ENCODE peak calls at places on chromosomes 6 and 20, in eight cellular contexts. A is lower leg skin, F is mucosa of descending colon, E is A549, B is progenitor cell of endocrine pancreas, G is GM20000, Y is LNCaP clone FGC, X is MCF 10A. D is an unnamed sample.

GRCh38 chr6:24927985-24928735 is 7.6 kb downstream of the RIPOR2 start:
- DNase-seq in X (no peak), G (no peak), E (no peak), A (no peak), B (no peak), F (no peak), Y (no peak), D (no peak)

GRCh38 chr20:208937-209566 is 18.0 kb upstream of the DEFB129 start:
- DNase-seq in F (peak; percentile 22), G (peak; percentile 41), E (peak; percentile 40), X (peak; percentile 61), Y (peak; percentile 63), A (no peak), B (no peak), D (no peak)

GRCh38 chr6:170130201-170130621 is 160.7 kb downstream of the DLL1 start:
- DNase-seq in G (peak; percentile 9), A (no peak), X (no peak), E (no peak), Y (no peak), B (no peak), F (no peak), D (peak; percentile 21)

GRCh38 chr6:63926258-63926657 is 290.7 kb downstream of the PHF3 start:
- DNase-seq in Y (no peak), G (no peak), B (no peak), F (no peak), X (no peak), A (no peak), E (no peak), D (no peak)

GRCh38 chr20:50762435-50763201 is 31.2 kb downstream of the PARD6B start:
- DNase-seq in G (no peak), E (peak; percentile 51), X (peak; percentile 94), A (peak; percentile 30), F (peak; percentile 56), Y (peak; percentile 78), B (no peak), D (peak; percentile 34)

GRCh38 chr6:154302111-154302752 is 54.4 kb downstream of the IPCEF1 start:
- DNase-seq in B (no peak), A (no peak), Y (no peak), X (no peak), F (peak; percentile 40), G (peak; percentile 59), E (no peak), D (no peak)

GRCh38 chr6:95364016-95364604 is 213.2 kb upstream of the MANEA start:
- DNase-seq in A (no peak), B (no peak), F (no peak), G (peak; percentile 26), X (peak; percentile 27), E (peak; percentile 3), Y (no peak), D (no peak)

GRCh38 chr6:134161036-134161435 is 108.6 kb upstream of the SLC2A12 start:
- DNase-seq in X (peak; percentile 46), E (no peak), G (no peak), F (no peak), A (no peak), B (no peak), Y (no peak), D (no peak)

GRCh38 chr20:36497856-36498255 is 43.5 kb upstream of the MYL9 start:
- DNase-seq in E (no peak), Y (no peak), G (no peak), F (no peak), X (no peak), B (no peak), A (no peak), D (no peak)

GRCh38 chr6:187252-187840 is 104.9 kb upstream of the DUSP22 start:
- DNase-seq in G (no peak), F (no peak), B (no peak), Y (no peak), X (no peak), A (no peak), E (no peak), D (no peak)

GRCh38 chr6:35725721-35726438 is 11.0 kb upstream of the ARMC12 start:
- DNase-seq in G (no peak), Y (no peak), X (peak; percentile 94), E (no peak), A (peak; percentile 86), B (no peak), F (peak; percentile 89), D (no peak)

GRCh38 chr6:42396720-42397119 is 55.0 kb downstream of the TRERF1 start:
- DNase-seq in X (no peak), B (no peak), E (no peak), Y (no peak), A (no peak), F (no peak), G (no peak), D (no peak)

GRCh38 chr6:80508885-80509630 is 402.6 kb downstream of the BCKDHB start:
- DNase-seq in X (peak; percentile 77), G (no peak), Y (no peak), B (no peak), A (no peak), F (no peak), E (no peak), D (no peak)

GRCh38 chr6:13006578-13007300 is 290.2 kb downstream of the PHACTR1 start:
- DNase-seq in F (no peak), A (no peak), Y (peak; percentile 62), G (no peak), B (no peak), X (no peak), E (no peak), D (no peak)

GRCh38 chr20:63567382-63568169 is 6.5 kb downstream of the HELZ2 start:
- DNase-seq in X (no peak), B (no peak), A (no peak), E (no peak), G (peak; percentile 83), F (peak; percentile 51), Y (no peak), D (no peak)

GRCh38 chr20:9079038-9079731 is 10.3 kb downstream of the PLCB4 start:
- DNase-seq in E (no peak), G (no peak), A (no peak), B (no peak), X (no peak), F (no peak), Y (no peak), D (no peak)

GRCh38 chr6:112576421-112576820 is 229.3 kb downstream of the RFPL4B start:
- DNase-seq in Y (no peak), E (no peak), X (no peak), F (no peak), A (no peak), B (no peak), G (no peak), D (no peak)

GRCh38 chr6:112581015-112581414 is 233.9 kb downstream of the RFPL4B start:
- DNase-seq in G (no peak), Y (no peak), E (no peak), X (no peak), B (no peak), A (no peak), F (no peak), D (no peak)

GRCh38 chr6:112574190-112574589 is 227.1 kb downstream of the RFPL4B start:
- DNase-seq in B (no peak), X (no peak), Y (no peak), E (no peak), F (no peak), G (no peak), A (no peak), D (no peak)

GRCh38 chr6:112575309-112575834 is 228.2 kb downstream of the RFPL4B start:
- DNase-seq in Y (no peak), A (no peak), E (no peak), B (no peak), F (no peak), G (no peak), X (no peak), D (no peak)

GRCh38 chr6:112579601-112580000 is 232.5 kb downstream of the RFPL4B start:
- DNase-seq in F (no peak), G (no peak), B (no peak), E (no peak), A (no peak), Y (no peak), X (peak; percentile 39), D (no peak)
- TF ChIP-seq CTCF in F (no peak), G (no peak), B (no peak), E (no peak), A (no peak), Y (no peak), X (no peak), D (no peak)

GRCh38 chr6:112330071-112330876 is 16.9 kb upstream of the RFPL4B start:
- DNase-seq in A (peak; percentile 24), B (no peak), E (no peak), X (peak; percentile 92), F (no peak), G (no peak), Y (no peak), D (no peak)
- TF ChIP-seq CTCF in A (no peak), B (no peak), E (no peak), X (no peak), F (no peak), G (no peak), Y (no peak), D (no peak)

DNA sequence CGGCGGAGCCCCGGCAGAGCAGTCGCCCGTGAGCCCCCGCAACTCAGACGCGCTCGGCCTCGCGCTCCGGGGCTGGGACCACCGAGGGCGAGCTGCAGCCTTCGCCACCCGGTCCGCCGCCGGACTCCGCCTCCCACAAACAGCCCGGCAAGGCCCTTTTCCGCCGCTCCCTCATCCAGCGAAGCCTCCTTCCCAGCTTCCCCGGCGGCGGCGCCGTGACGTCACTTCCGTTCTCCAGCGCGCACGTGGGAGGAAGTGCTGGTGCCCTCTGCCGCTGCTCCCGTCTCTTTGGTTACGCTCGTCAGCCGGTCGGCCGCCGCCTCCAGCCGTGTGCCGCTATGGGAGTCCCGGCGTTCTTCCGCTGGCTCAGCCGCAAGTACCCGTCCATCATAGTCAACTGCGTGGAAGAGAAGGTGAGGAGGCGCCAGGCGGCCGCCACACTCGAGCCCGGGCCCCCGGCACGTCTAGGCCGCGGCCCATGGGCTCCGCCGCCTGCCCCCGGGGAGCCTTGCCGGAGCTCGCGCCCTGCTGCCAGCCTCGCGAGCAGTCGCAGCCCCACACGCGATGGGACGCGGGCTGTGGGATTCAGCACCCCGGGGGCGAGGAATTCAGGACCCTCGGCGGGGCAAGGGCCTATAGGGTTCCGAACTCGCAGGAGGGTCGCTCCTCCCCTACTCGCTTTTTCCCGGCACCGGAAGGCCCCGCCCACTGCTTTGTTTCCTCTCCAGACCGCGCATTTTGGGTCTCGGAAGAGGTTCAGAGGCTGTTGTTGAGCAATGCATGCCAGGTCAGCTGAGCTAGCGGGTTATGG is at the start of gene XRN2:
- DNase-seq in G (peak; percentile 96), F (peak; percentile 96), Y (peak; percentile 84), B (peak; percentile 89), A (peak; percentile 94), X (peak; percentile 95), E (peak; percentile 85), D (peak; percentile 94)
- TF ChIP-seq CTCF in G (no peak), F (no peak), Y (peak; percentile 29), B (peak; percentile 9), A (no peak), X (no peak), E (no peak), D (no peak)

GRCh38 chr20:58636983-58637421 is 14.1 kb upstream of the STX16 start:
- DNase-seq in B (no peak), F (no peak), E (no peak), G (no peak), Y (no peak), X (no peak), A (no peak), D (no peak)
- TF ChIP-seq CTCF in B (peak; percentile 33), F (no peak), E (no peak), G (no peak), Y (no peak), X (no peak), A (no peak), D (no peak)

D was measured in omental fat pad.